ENCODE peak calls at places on chromosomes 2 and 18, in ten cellular contexts. G, L, Z, I, W, S, X, B, D and V are unnamed samples.

GRCh38 chr2:220241423-220241822 is 614.0 kb downstream of the SLC4A3 start:
- DNase-seq in G (peak; percentile 17), L (no peak), Z (no peak), I (no peak), W (no peak), S (no peak), X (no peak), B (no peak), D (no peak), V (no peak)

GRCh38 chr18:23266717-23267446 is 131.6 kb downstream of the CABLES1 start:
- DNase-seq in G (no peak), L (no peak), Z (no peak), I (no peak), W (no peak), S (no peak), X (no peak), B (no peak), D (no peak), V (no peak)

GRCh38 chr2:100780203-100781008 is 39.5 kb upstream of the NPAS2 start:
- DNase-seq in G (peak; percentile 76), L (no peak), Z (peak; percentile 98), I (no peak), W (no peak), S (peak; percentile 59), X (no peak), B (no peak), D (no peak), V (no peak)

GRCh38 chr2:191167766-191168165 is 17.0 kb upstream of the STAT4 start:
- DNase-seq in G (peak; percentile 94), L (no peak), Z (no peak), I (no peak), W (no peak), S (peak; percentile 19), X (no peak), B (no peak), D (no peak), V (no peak)

GRCh38 chr2:24958411-24958935 is 13.3 kb downstream of the DNAJC27 start:
- DNase-seq in G (no peak), L (no peak), Z (no peak), I (no peak), W (no peak), S (peak; percentile 74), X (no peak), B (no peak), D (no peak), V (no peak)

GRCh38 chr2:69026026-69026425 is 13.0 kb downstream of the ANTXR1 start:
- DNase-seq in G (peak; percentile 67), L (peak; percentile 46), Z (peak; percentile 54), I (no peak), W (no peak), S (peak; percentile 76), X (no peak), B (peak; percentile 39), D (no peak), V (no peak)

GRCh38 chr18:48053881-48054586 is 123.6 kb upstream of the SMAD2 start:
- DNase-seq in G (peak; percentile 7), L (no peak), Z (no peak), I (peak; percentile 29), W (no peak), S (no peak), X (no peak), B (no peak), D (no peak), V (no peak)

GRCh38 chr2:236172238-236172865 is 4.2 kb upstream of the GBX2 start:
- DNase-seq in G (no peak), L (no peak), Z (no peak), I (no peak), W (peak; percentile 29), S (no peak), X (no peak), B (no peak), D (no peak), V (no peak)

GRCh38 chr18:59787998-59788875 is 91.0 kb upstream of the CCBE1 start:
- DNase-seq in G (peak; percentile 80), L (no peak), Z (peak; percentile 66), I (no peak), W (no peak), S (no peak), X (no peak), B (no peak), D (no peak), V (no peak)

GRCh38 chr18:59778434-59778833 is 81.2 kb upstream of the CCBE1 start:
- DNase-seq in G (no peak), L (no peak), Z (no peak), I (no peak), W (no peak), S (no peak), X (no peak), B (no peak), D (no peak), V (no peak)

GRCh38 chr18:59779979-59780378 is 82.8 kb upstream of the CCBE1 start:
- DNase-seq in G (peak; percentile 82), L (no peak), Z (peak; percentile 62), I (no peak), W (no peak), S (peak; percentile 2), X (no peak), B (no peak), D (no peak), V (no peak)

GRCh38 chr18:59784694-59785093 is 87.5 kb upstream of the CCBE1 start:
- DNase-seq in G (no peak), L (no peak), Z (no peak), I (no peak), W (no peak), S (no peak), X (no peak), B (no peak), D (no peak), V (no peak)

DNA sequence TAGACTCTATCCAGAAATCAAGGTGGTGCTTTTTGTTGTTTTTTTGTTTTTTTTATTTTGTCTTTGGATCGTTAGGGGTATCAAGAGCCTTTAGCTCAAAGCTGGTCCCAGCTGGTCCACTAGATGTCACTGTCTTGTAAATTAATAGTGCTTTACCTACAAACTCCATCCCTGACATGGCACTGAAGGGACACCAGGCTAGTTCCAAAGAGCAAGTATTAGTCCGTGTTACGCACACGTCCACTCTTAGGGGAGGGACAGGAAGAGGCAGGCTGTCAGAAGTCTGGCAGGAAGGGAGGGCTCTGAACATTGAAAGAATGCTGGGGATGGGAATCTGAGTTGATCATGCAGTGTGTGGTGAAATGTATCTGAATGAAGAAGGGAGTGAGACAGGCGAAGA is 85.9 kb upstream of the CCBE1 start:
- DNase-seq in G (peak; percentile 84), L (no peak), Z (peak; percentile 47), I (no peak), W (peak; percentile 23), S (peak; percentile 30), X (no peak), B (peak; percentile 33), D (no peak), V (no peak)
- H3K27ac ChIP-seq in G (no peak overlapping the region), L (no peak overlapping the region), Z (no peak overlapping the region), I (no peak overlapping the region), W (no peak overlapping the region), S (no peak overlapping the region), X (no peak overlapping the region), B (no peak overlapping the region), D (no peak overlapping the region), V (no peak overlapping the region)

GRCh38 chr2:121284424-121285076 is 452 bp downstream of the TFCP2L1 start:
- DNase-seq in G (no peak), L (no peak), Z (peak; percentile 29), I (peak; percentile 74), W (no peak), S (no peak), X (no peak), B (no peak), D (no peak), V (no peak)

GRCh38 chr2:121286506-121286905 is 1.5 kb upstream of the TFCP2L1 start:
- DNase-seq in G (no peak), L (no peak), Z (no peak), I (no peak), W (no peak), S (no peak), X (no peak), B (no peak), D (no peak), V (no peak)

GRCh38 chr2:121285926-121286325 is 924 bp upstream of the TFCP2L1 start:
- DNase-seq in G (no peak), L (no peak), Z (no peak), I (no peak), W (no peak), S (no peak), X (no peak), B (no peak), D (no peak), V (no peak)

GRCh38 chr2:121283670-121284245 is 1.2 kb downstream of the TFCP2L1 start:
- DNase-seq in G (no peak), L (no peak), Z (peak; percentile 41), I (no peak), W (no peak), S (no peak), X (no peak), B (no peak), D (no peak), V (no peak)

DNA sequence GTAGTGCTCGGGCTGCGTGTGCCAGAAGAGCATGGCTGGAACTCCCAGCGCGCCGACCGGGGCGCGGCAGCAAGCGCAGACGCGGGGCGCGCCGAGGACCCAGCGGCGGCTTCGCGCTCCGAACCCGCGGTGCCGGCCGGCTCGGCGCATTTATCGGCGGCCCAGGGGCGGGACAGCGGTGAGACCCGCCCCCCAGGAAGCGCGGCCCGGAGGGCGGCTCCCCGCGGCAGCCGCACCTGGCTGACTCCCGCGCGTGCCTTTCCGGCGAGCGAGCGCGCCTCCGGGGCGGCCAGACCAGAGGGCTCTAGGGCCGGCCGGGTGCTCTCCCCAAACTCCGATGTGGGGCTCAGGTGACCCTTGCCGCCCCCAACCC is at the start of gene TFCP2L1:
- DNase-seq in G (peak; percentile 4), L (peak; percentile 83), Z (peak; percentile 74), I (peak; percentile 89), W (no peak), S (no peak), X (no peak), B (no peak), D (no peak), V (peak; percentile 19)
- H3K4me3 ChIP-seq in G (peak within 1 kb of the TSS; percentile 37), L (peak within 1 kb of the TSS; percentile 54), Z (peak within 1 kb of the TSS; percentile 74), I (peak within 1 kb of the TSS; percentile 58), W (peak within 1 kb of the TSS; percentile 82), S (no peak within 1 kb of the TSS), X (peak within 1 kb of the TSS; percentile 66), B (no peak within 1 kb of the TSS), D (no peak within 1 kb of the TSS), V (no peak within 1 kb of the TSS)

GRCh38 chr2:9968940-9969497 is 17.5 kb downstream of the GRHL1 start:
- DNase-seq in G (no peak), L (no peak), Z (no peak), I (no peak), W (no peak), S (no peak), X (no peak), B (no peak), D (no peak), V (no peak)

GRCh38 chr2:9965119-9965822 is 13.8 kb downstream of the GRHL1 start:
- DNase-seq in G (no peak), L (no peak), Z (no peak), I (no peak), W (no peak), S (no peak), X (no peak), B (no peak), D (no peak), V (no peak)

GRCh38 chr2:9964334-9964980 is 13.0 kb downstream of the GRHL1 start:
- DNase-seq in G (no peak), L (no peak), Z (no peak), I (no peak), W (no peak), S (no peak), X (no peak), B (no peak), D (no peak), V (no peak)

GRCh38 chr2:9966491-9967022 is 15.1 kb downstream of the GRHL1 start:
- DNase-seq in G (no peak), L (no peak), Z (no peak), I (no peak), W (no peak), S (no peak), X (no peak), B (no peak), D (no peak), V (no peak)

DNA sequence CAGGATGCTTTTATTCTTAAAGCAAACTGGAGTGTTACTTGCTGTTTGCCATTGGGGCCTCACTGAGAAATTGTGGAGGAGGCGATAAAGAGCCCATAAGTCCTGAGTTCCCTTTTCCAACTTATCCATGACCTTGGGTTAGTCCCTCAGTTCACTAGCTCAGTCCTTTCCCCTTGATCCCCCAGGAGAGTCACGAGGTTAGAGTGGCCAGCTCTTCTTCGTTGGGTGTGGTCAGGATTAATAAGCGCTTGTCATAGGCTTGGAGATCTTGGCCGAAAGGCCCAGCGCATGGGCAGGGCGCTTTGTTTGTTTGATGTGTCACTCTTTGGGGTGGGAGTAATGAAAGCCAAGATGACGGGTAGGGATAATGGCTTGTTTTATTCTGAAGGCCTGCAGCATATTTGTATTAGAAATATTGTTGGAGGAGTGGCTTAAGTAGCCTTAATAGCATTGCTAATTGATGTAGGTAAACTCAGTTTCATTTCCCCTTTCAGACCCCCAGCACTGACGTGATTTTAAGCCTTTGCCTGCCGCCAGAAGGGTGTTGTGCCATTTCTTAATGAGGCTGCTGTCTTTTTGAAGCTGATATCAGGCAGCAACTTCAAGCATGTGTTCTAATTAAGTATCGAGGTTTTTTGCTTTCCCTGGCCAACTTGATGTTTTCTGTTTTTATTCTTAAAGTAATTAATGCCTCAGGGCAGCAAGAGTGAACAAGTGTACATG is 15.7 kb downstream of the GRHL1 start:
- DNase-seq in G (no peak), L (no peak), Z (no peak), I (no peak), W (no peak), S (no peak), X (no peak), B (no peak), D (no peak), V (no peak)
- H3K27ac ChIP-seq in G (no peak overlapping the region), L (no peak overlapping the region), Z (no peak overlapping the region), I (no peak overlapping the region), W (no peak overlapping the region), S (no peak overlapping the region), X (no peak overlapping the region), B (no peak overlapping the region), D (no peak overlapping the region), V (peak overlapping the region; percentile 35)

GRCh38 chr18:8702668-8703067 is 2.7 kb upstream of the MTCL1 start:
- DNase-seq in G (no peak), L (no peak), Z (no peak), I (no peak), W (no peak), S (no peak), X (no peak), B (no peak), D (no peak), V (no peak)

GRCh38 chr18:8703781-8704301 is 1.5 kb upstream of the MTCL1 start:
- DNase-seq in G (no peak), L (no peak), Z (no peak), I (peak; percentile 64), W (no peak), S (no peak), X (no peak), B (no peak), D (no peak), V (no peak)

GRCh38 chr18:8704361-8705279 is 736 bp upstream of the MTCL1 start:
- DNase-seq in G (peak; percentile 96), L (peak; percentile 92), Z (peak; percentile 85), I (peak; percentile 95), W (peak; percentile 81), S (peak; percentile 87), X (peak; percentile 92), B (peak; percentile 90), D (peak; percentile 81), V (peak; percentile 80)

GRCh38 chr18:8701546-8702118 is 3.7 kb upstream of the MTCL1 start:
- DNase-seq in G (peak; percentile 90), L (no peak), Z (peak; percentile 56), I (no peak), W (no peak), S (no peak), X (no peak), B (no peak), D (no peak), V (no peak)

GRCh38 chr18:8703181-8703638 is 2.1 kb upstream of the MTCL1 start:
- DNase-seq in G (no peak), L (no peak), Z (no peak), I (no peak), W (no peak), S (no peak), X (no peak), B (no peak), D (no peak), V (no peak)
- H3K4me3 ChIP-seq in G (no peak overlapping the region), L (no peak overlapping the region), Z (no peak overlapping the region), I (no peak overlapping the region), W (no peak overlapping the region), S (no peak overlapping the region), X (no peak overlapping the region), B (no peak overlapping the region), D (no peak overlapping the region), V (no peak overlapping the region)